ENCODE peak calls at places on chromosomes 13 and 19, in seven cellular contexts. E, V, Z, P, R, W and B are unnamed samples.

GRCh38 chr13:66675620-66676019 is 554.5 kb downstream of the PCDH9 start:
- DNase-seq in E (no peak), P (no peak), V (no peak), R (no peak), Z (no peak), W (no peak), B (no peak)

GRCh38 chr19:28466107-28467045 is 746.6 kb downstream of the UQCRFS1 start:
- DNase-seq in P (peak; percentile 76), Z (peak; percentile 64), V (peak; percentile 75), R (peak; percentile 69), E (no peak), W (peak; percentile 27), B (peak; percentile 70)

GRCh38 chr19:13060233-13060963 is 42.3 kb downstream of the LYL1 start:
- DNase-seq in Z (no peak), W (no peak), V (no peak), P (peak; percentile 63), E (no peak), R (no peak), B (peak; percentile 77)

GRCh38 chr13:40993119-40993518 is 26.0 kb downstream of the ELF1 start:
- DNase-seq in V (no peak), P (peak; percentile 15), W (peak; percentile 33), Z (no peak), R (no peak), E (no peak), B (no peak)

GRCh38 chr13:100363351-100363750 is 225.2 kb downstream of the GGACT start:
- DNase-seq in V (no peak), R (no peak), Z (no peak), P (no peak), E (no peak), W (peak; percentile 84), B (no peak)

GRCh38 chr19:27674701-27675100 is 1538.2 kb downstream of the UQCRFS1 start:
- DNase-seq in P (no peak), E (no peak), W (no peak), V (no peak), Z (no peak), R (no peak), B (no peak)

GRCh38 chr19:29535432-29535831 is 9.6 kb downstream of the VSTM2B start:
- DNase-seq in Z (no peak), E (peak; percentile 32), R (no peak), P (peak; percentile 39), W (no peak), V (no peak), B (no peak)

GRCh38 chr19:30376826-30377425 is 4.7 kb downstream of the ZNF536 start:
- DNase-seq in E (no peak), P (no peak), R (no peak), Z (no peak), W (no peak), V (no peak), B (no peak)

GRCh38 chr13:111064661-111065060 is 50.4 kb upstream of the ARHGEF7 start:
- DNase-seq in E (no peak), P (no peak), V (no peak), R (no peak), Z (no peak), W (no peak), B (no peak)

GRCh38 chr19:1853295-1854031 is 5.2 kb upstream of the REXO1 start:
- DNase-seq in V (peak; percentile 90), P (peak; percentile 72), W (peak; percentile 70), Z (no peak), E (peak; percentile 93), R (peak; percentile 66), B (peak; percentile 90)

GRCh38 chr13:113651511-113652403 is 6.2 kb downstream of the ATP4B start:
- DNase-seq in E (no peak), Z (no peak), W (no peak), V (peak; percentile 17), P (no peak), R (no peak), B (peak; percentile 33)

GRCh38 chr19:48403606-48404005 is 10.1 kb downstream of the GRIN2D start:
- DNase-seq in W (peak; percentile 64), P (peak; percentile 80), E (no peak), Z (no peak), V (peak; percentile 74), R (no peak), B (peak; percentile 49)

GRCh38 chr13:30443957-30444404 is 21.7 kb downstream of the UBE2L5 start:
- DNase-seq in W (no peak), P (no peak), E (no peak), V (no peak), R (no peak), Z (no peak), B (no peak)

GRCh38 chr19:16584825-16585801 is 12.9 kb upstream of the SLC35E1 start:
- DNase-seq in V (no peak), Z (no peak), R (no peak), E (peak; percentile 47), W (no peak), P (no peak), B (no peak)

GRCh38 chr19:5078179-5078578 is 109.3 kb downstream of the KDM4B start:
- DNase-seq in P (no peak), V (no peak), E (no peak), Z (no peak), W (no peak), R (no peak), B (no peak)

GRCh38 chr13:45521292-45521691 is 56.6 kb downstream of the COG3 start:
- DNase-seq in R (no peak), V (no peak), E (no peak), P (no peak), W (peak; percentile 77), Z (no peak), B (no peak)

GRCh38 chr19:44912854-44913253 is 1.6 kb upstream of the APOC1 start:
- DNase-seq in W (no peak), R (no peak), P (no peak), E (no peak), V (no peak), Z (no peak), B (peak; percentile 64)